ENCODE peak calls at places on chromosomes 5 and 9, in four cellular contexts. Y is GM13977, M is C1 segment of cervical spinal cord, P is endothelial cell. G is an unnamed sample.

GRCh38 chr5:25649628-25650265 is 1005.0 kb upstream of the CDH10 start:
- DNase-seq in Y (no peak), M (no peak), P (no peak), G (no peak)

GRCh38 chr5:157076558-157076957 is 17.6 kb upstream of the HAVCR1 start:
- DNase-seq in Y (no peak), M (no peak), P (no peak), G (no peak)

GRCh38 chr9:107827304-107827703 is 337.7 kb upstream of the KLF4 start:
- DNase-seq in Y (peak), M (no peak), P (no peak), G (no peak)

GRCh38 chr9:71736236-71736635 is 32.1 kb downstream of the CEMIP2 start:
- DNase-seq in Y (no peak), M (no peak), P (no peak), G (no peak)

GRCh38 chr5:10030219-10030831 is 219.4 kb downstream of the ATPSCKMT start:
- DNase-seq in Y (no peak), M (no peak), P (peak), G (no peak)

GRCh38 chr9:88065609-88066008 is 72.7 kb downstream of the SPATA31C2 start:
- DNase-seq in Y (no peak), M (no peak), P (no peak), G (no peak)

GRCh38 chr9:104783588-104783987 is 19.7 kb downstream of the NIPSNAP3B start:
- DNase-seq in Y (no peak), M (no peak), P (no peak), G (no peak)

GRCh38 chr9:132032584-132032945 is 47.1 kb downstream of the MED27 start:
- DNase-seq in Y (no peak), M (no peak), P (no peak), G (peak)

GRCh38 chr5:170738840-170739239 is 44.7 kb upstream of the GABRP start:
- DNase-seq in Y (no peak), M (peak), P (no peak), G (no peak)

GRCh38 chr9:91503650-91504007 is 80.0 kb upstream of the NFIL3 start:
- DNase-seq in Y (no peak), M (no peak), P (no peak), G (no peak)

GRCh38 chr5:172637122-172637580 is 3.9 kb upstream of the NEURL1B start:
- DNase-seq in Y (no peak), M (no peak), P (no peak), G (no peak)

GRCh38 chr5:65932676-65933075 is 6.3 kb downstream of the ERBIN start:
- DNase-seq in Y (no peak), M (no peak), P (no peak), G (no peak)

GRCh38 chr9:126707083-126707482 is 93.4 kb downstream of the LMX1B start:
- DNase-seq in Y (no peak), M (no peak), P (no peak), G (no peak)

GRCh38 chr9:27539479-27540441 is 10.1 kb upstream of the MOB3B start:
- DNase-seq in Y (no peak), M (no peak), P (no peak), G (no peak)

GRCh38 chr5:101535626-101536025 is 632.5 kb upstream of the ST8SIA4 start:
- DNase-seq in Y (no peak), M (no peak), P (no peak), G (no peak)

GRCh38 chr5:150000261-150000989 is at the start of the genes HMGXB3 and TIGD6:
- DNase-seq in Y (peak), M (peak), P (peak), G (peak)

G was measured in GM10248.